ENCODE peak calls at places on chromosomes 1 and 21, in six cellular contexts. One of them, this sample, is unnamed.

GRCh38 chr1:22048351-22049192 is 3.9 kb upstream of the CDC42 start:
- DNase-seq in trophoblast cell: no peak
- DNase-seq in mesenchymal stem cell: peak
- DNase-seq in H1: no peak
- DNase-seq in neuronal stem cell: no peak
- DNase-seq in IMR-90: peak
- DNase-seq in this sample: peak

GRCh38 chr1:42756956-42757891 is 9.6 kb downstream of the P3H1 start:
- DNase-seq in H1: no peak
- DNase-seq in neuronal stem cell: peak
- DNase-seq in IMR-90: peak
- DNase-seq in mesenchymal stem cell: peak
- DNase-seq in trophoblast cell: peak
- DNase-seq in this sample: peak

GRCh38 chr1:91750398-91750996 is 135.5 kb downstream of the TGFBR3 start:
- DNase-seq in H1: no peak
- DNase-seq in IMR-90: no peak
- DNase-seq in neuronal stem cell: no peak
- DNase-seq in trophoblast cell: no peak
- DNase-seq in mesenchymal stem cell: peak
- DNase-seq in this sample: no peak

GRCh38 chr1:206469411-206469932 is 804 bp upstream of the IKBKE start:
- DNase-seq in trophoblast cell: peak
- DNase-seq in H1: no peak
- DNase-seq in IMR-90: no peak
- DNase-seq in mesenchymal stem cell: no peak
- DNase-seq in neuronal stem cell: no peak
- DNase-seq in this sample: no peak

GRCh38 chr1:180173952-180174351 is 19.3 kb downstream of the QSOX1 start:
- DNase-seq in mesenchymal stem cell: no peak
- DNase-seq in trophoblast cell: peak
- DNase-seq in neuronal stem cell: no peak
- DNase-seq in IMR-90: peak
- DNase-seq in H1: no peak
- DNase-seq in this sample: no peak

GRCh38 chr21:25806053-25806452 is 71.3 kb downstream of the GABPA start:
- DNase-seq in H1: no peak
- DNase-seq in mesenchymal stem cell: no peak
- DNase-seq in IMR-90: no peak
- DNase-seq in neuronal stem cell: no peak
- DNase-seq in trophoblast cell: no peak
- DNase-seq in this sample: no peak

GRCh38 chr1:78839704-78840277 is 166.7 kb downstream of the ADGRL4 start:
- DNase-seq in trophoblast cell: peak
- DNase-seq in mesenchymal stem cell: peak
- DNase-seq in IMR-90: peak
- DNase-seq in neuronal stem cell: peak
- DNase-seq in H1: no peak
- DNase-seq in this sample: no peak

GRCh38 chr21:37655601-37656300 is 260.5 kb downstream of the KCNJ6 start:
- DNase-seq in mesenchymal stem cell: peak
- DNase-seq in trophoblast cell: peak
- DNase-seq in H1: no peak
- DNase-seq in IMR-90: no peak
- DNase-seq in neuronal stem cell: no peak
- DNase-seq in this sample: no peak

GRCh38 chr1:11314959-11315358 is 42.0 kb downstream of the UBIAD1 start:
- DNase-seq in neuronal stem cell: no peak
- DNase-seq in IMR-90: no peak
- DNase-seq in trophoblast cell: no peak
- DNase-seq in mesenchymal stem cell: no peak
- DNase-seq in H1: no peak
- DNase-seq in this sample: no peak

GRCh38 chr1:37161171-37161570 is 126.9 kb upstream of the GRIK3 start:
- DNase-seq in trophoblast cell: no peak
- DNase-seq in mesenchymal stem cell: no peak
- DNase-seq in H1: no peak
- DNase-seq in IMR-90: no peak
- DNase-seq in neuronal stem cell: no peak
- DNase-seq in this sample: no peak

GRCh38 chr21:17476006-17476405 is 36.8 kb upstream of the CXADR start:
- DNase-seq in mesenchymal stem cell: no peak
- DNase-seq in neuronal stem cell: no peak
- DNase-seq in trophoblast cell: no peak
- DNase-seq in IMR-90: no peak
- DNase-seq in H1: no peak
- DNase-seq in this sample: no peak

GRCh38 chr1:50329332-50329932 is 93.8 kb downstream of the DMRTA2 start:
- DNase-seq in IMR-90: no peak
- DNase-seq in neuronal stem cell: no peak
- DNase-seq in mesenchymal stem cell: no peak
- DNase-seq in H1: no peak
- DNase-seq in trophoblast cell: no peak
- DNase-seq in this sample: no peak

GRCh38 chr1:220432408-220432807 is 95.5 kb upstream of the MARK1 start:
- DNase-seq in mesenchymal stem cell: peak
- DNase-seq in trophoblast cell: peak
- DNase-seq in IMR-90: no peak
- DNase-seq in neuronal stem cell: no peak
- DNase-seq in H1: no peak
- DNase-seq in this sample: no peak

GRCh38 chr1:61441723-61442262 is 283.1 kb downstream of the TM2D1 start:
- DNase-seq in H1: no peak
- DNase-seq in neuronal stem cell: no peak
- DNase-seq in trophoblast cell: no peak
- DNase-seq in IMR-90: no peak
- DNase-seq in mesenchymal stem cell: peak
- DNase-seq in this sample: no peak

GRCh38 chr1:230985711-230986110 is 6.8 kb downstream of the ARV1 start:
- DNase-seq in H1: no peak
- DNase-seq in mesenchymal stem cell: no peak
- DNase-seq in trophoblast cell: no peak
- DNase-seq in IMR-90: no peak
- DNase-seq in neuronal stem cell: no peak
- DNase-seq in this sample: no peak

GRCh38 chr1:159790237-159790917 is 9.6 kb downstream of the DUSP23 start:
- DNase-seq in trophoblast cell: peak
- DNase-seq in H1: no peak
- DNase-seq in neuronal stem cell: peak
- DNase-seq in mesenchymal stem cell: peak
- DNase-seq in IMR-90: peak
- DNase-seq in this sample: peak

GRCh38 chr1:162632234-162632666 is at the start of gene DDR2:
- DNase-seq in IMR-90: peak
- DNase-seq in neuronal stem cell: no peak
- DNase-seq in mesenchymal stem cell: peak
- DNase-seq in H1: no peak
- DNase-seq in trophoblast cell: no peak
- DNase-seq in this sample: no peak

GRCh38 chr1:203548917-203549708 is 55.2 kb downstream of the OPTC start:
- DNase-seq in trophoblast cell: no peak
- DNase-seq in neuronal stem cell: no peak
- DNase-seq in H1: peak
- DNase-seq in mesenchymal stem cell: no peak
- DNase-seq in IMR-90: no peak
- DNase-seq in this sample: peak

GRCh38 chr1:195577748-195578147 is 1030.5 kb downstream of the KCNT2 start:
- DNase-seq in H1: no peak
- DNase-seq in IMR-90: no peak
- DNase-seq in mesenchymal stem cell: no peak
- DNase-seq in neuronal stem cell: no peak
- DNase-seq in trophoblast cell: no peak
- DNase-seq in this sample: no peak

GRCh38 chr1:160205242-160205973 is at the start of gene PEA15:
- DNase-seq in mesenchymal stem cell: peak
- DNase-seq in trophoblast cell: peak
- DNase-seq in IMR-90: peak
- DNase-seq in neuronal stem cell: peak
- DNase-seq in H1: no peak
- DNase-seq in this sample: peak

GRCh38 chr21:43872549-43873198 is 7.7 kb downstream of the AGPAT3 start:
- DNase-seq in IMR-90: no peak
- DNase-seq in neuronal stem cell: no peak
- DNase-seq in trophoblast cell: no peak
- DNase-seq in mesenchymal stem cell: no peak
- DNase-seq in H1: no peak
- DNase-seq in this sample: no peak

GRCh38 chr21:34215911-34216310 is 142.5 kb downstream of the MRPS6 start:
- DNase-seq in neuronal stem cell: no peak
- DNase-seq in mesenchymal stem cell: peak
- DNase-seq in trophoblast cell: no peak
- DNase-seq in IMR-90: no peak
- DNase-seq in H1: no peak
- DNase-seq in this sample: no peak

GRCh38 chr21:45993210-45994085 is 11.9 kb downstream of the COL6A1 start:
- DNase-seq in trophoblast cell: no peak
- DNase-seq in mesenchymal stem cell: no peak
- DNase-seq in IMR-90: no peak
- DNase-seq in neuronal stem cell: no peak
- DNase-seq in H1: no peak
- DNase-seq in this sample: peak

GRCh38 chr1:209042413-209042812 is 541.1 kb upstream of the CAMK1G start:
- DNase-seq in neuronal stem cell: no peak
- DNase-seq in H1: no peak
- DNase-seq in mesenchymal stem cell: no peak
- DNase-seq in IMR-90: no peak
- DNase-seq in trophoblast cell: no peak
- DNase-seq in this sample: no peak

GRCh38 chr1:209041936-209042335 is 541.6 kb upstream of the CAMK1G start:
- DNase-seq in trophoblast cell: peak
- DNase-seq in mesenchymal stem cell: peak
- DNase-seq in IMR-90: no peak
- DNase-seq in neuronal stem cell: no peak
- DNase-seq in H1: no peak
- DNase-seq in this sample: no peak

GRCh38 chr1:209038735-209039134 is 544.8 kb upstream of the CAMK1G start:
- DNase-seq in mesenchymal stem cell: no peak
- DNase-seq in trophoblast cell: peak
- DNase-seq in neuronal stem cell: no peak
- DNase-seq in IMR-90: no peak
- DNase-seq in H1: no peak
- DNase-seq in this sample: no peak

GRCh38 chr1:209038316-209038715 is 545.2 kb upstream of the CAMK1G start:
- DNase-seq in H1: no peak
- DNase-seq in trophoblast cell: peak
- DNase-seq in neuronal stem cell: no peak
- DNase-seq in mesenchymal stem cell: no peak
- DNase-seq in IMR-90: no peak
- DNase-seq in this sample: no peak

DNA sequence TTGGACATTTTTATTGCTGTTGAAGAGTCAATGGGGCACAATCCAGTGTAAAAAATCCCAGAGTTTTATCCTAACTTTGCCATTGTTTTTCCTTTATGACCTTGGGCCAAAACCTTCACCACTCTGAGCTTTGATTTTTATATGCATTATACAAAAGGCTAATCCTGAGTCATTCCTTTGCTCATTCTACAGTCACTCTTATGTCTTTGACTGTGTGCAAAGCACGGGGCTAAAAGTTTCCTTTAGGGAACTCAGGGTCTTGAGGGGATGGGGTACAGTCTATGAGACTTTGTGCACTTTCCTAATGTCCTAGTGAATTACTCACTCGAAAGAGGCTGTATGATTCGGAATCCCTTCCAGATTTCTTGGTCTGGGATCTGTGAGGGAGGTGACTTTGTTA is 543.2 kb upstream of the CAMK1G start:
- DNase-seq in IMR-90: no peak
- DNase-seq in trophoblast cell: no peak
- DNase-seq in H1: no peak
- DNase-seq in mesenchymal stem cell: no peak
- DNase-seq in neuronal stem cell: no peak
- DNase-seq in this sample: no peak
- H3K14ac ChIP-seq in IMR-90: no peak
- H3K14ac ChIP-seq in trophoblast cell: no peak
- H3K14ac ChIP-seq in H1: no peak
- H3K14ac ChIP-seq in mesenchymal stem cell: no peak
- H3K14ac ChIP-seq in neuronal stem cell: no peak
- H3K14ac ChIP-seq in this sample: no peak

DNA sequence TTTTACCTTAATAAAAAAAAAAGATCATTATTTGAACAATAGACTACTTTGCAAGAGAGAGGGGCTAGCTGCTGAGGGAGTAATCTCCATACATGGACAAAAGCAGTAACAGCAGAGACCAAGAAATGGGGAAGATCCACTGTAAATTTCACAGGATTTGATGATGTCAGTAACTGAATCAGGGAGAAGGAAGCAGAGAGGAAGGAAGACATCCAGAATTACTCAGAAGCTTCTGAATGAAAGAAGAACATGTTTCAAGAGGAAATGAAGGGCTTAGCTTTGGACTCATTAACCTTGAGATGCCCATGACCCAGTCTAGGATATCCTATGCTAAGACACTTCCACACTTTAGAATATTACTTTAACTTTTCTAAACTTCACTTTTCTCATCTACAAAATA is 60.4 kb downstream of the SLC44A5 start:
- DNase-seq in mesenchymal stem cell: no peak
- DNase-seq in trophoblast cell: no peak
- DNase-seq in IMR-90: no peak
- DNase-seq in neuronal stem cell: no peak
- DNase-seq in H1: no peak
- DNase-seq in this sample: no peak
- H2BK5ac ChIP-seq in mesenchymal stem cell: no peak
- H2BK5ac ChIP-seq in trophoblast cell: no peak
- H2BK5ac ChIP-seq in IMR-90: no peak
- H2BK5ac ChIP-seq in neuronal stem cell: no peak
- H2BK5ac ChIP-seq in H1: no peak
- H2BK5ac ChIP-seq in this sample: no peak

DNA sequence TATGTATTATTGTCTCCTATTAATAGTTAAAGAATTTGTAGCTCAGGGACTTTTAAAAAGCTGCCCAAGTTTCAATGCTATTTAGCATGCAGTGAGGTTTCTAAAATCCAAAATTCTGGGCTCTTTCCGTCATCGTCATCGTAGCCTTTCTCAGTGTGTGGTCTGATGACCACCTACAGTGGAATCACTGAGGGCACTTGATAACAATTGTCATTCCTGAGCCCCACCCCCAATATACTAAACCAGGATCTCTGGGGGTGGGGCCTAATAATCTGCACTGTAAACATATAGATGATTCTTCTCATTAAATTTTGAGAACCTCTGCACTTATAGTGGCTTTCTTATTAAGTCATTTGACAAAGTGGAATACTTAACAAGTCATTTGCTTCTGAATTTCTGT is 674.8 kb downstream of the PLPP3 start:
- DNase-seq in H1: no peak
- DNase-seq in trophoblast cell: no peak
- DNase-seq in IMR-90: no peak
- DNase-seq in mesenchymal stem cell: no peak
- DNase-seq in neuronal stem cell: no peak
- DNase-seq in this sample: no peak
- H3K14ac ChIP-seq in H1: no peak
- H3K14ac ChIP-seq in trophoblast cell: no peak
- H3K14ac ChIP-seq in IMR-90: no peak
- H3K14ac ChIP-seq in mesenchymal stem cell: no peak
- H3K14ac ChIP-seq in neuronal stem cell: no peak
- H3K14ac ChIP-seq in this sample: no peak

DNA sequence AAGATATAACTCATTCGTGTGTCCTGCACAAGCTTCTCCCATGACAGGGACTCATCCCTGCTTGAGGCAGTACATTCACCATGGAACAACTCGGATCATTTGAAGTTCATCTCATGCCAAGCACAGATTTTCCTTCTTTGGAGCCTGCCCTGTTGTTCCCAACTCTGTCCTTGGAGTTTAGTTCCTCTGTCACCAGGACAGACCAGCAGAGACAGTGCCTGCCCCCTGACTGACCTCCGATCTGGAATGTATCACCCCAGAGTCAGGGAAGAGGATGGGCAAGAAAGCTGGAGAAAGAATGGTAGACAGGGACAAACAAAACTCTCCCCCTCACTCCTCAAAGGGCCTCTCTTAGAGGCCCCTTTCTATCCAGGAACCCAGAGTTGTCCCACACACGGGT is 5.0 kb downstream of the SHISAL2A start:
- DNase-seq in IMR-90: no peak
- DNase-seq in neuronal stem cell: no peak
- DNase-seq in H1: no peak
- DNase-seq in trophoblast cell: no peak
- DNase-seq in mesenchymal stem cell: no peak
- DNase-seq in this sample: no peak
- H2BK5ac ChIP-seq in IMR-90: no peak
- H2BK5ac ChIP-seq in neuronal stem cell: no peak
- H2BK5ac ChIP-seq in H1: no peak
- H2BK5ac ChIP-seq in trophoblast cell: no peak
- H2BK5ac ChIP-seq in mesenchymal stem cell: no peak
- H2BK5ac ChIP-seq in this sample: no peak